ENCODE peak calls at places on chromosomes 6 and 20, in eight cellular contexts. One of them, this sample, is unnamed.

GRCh38 chr6:99589290-99589672 is 17.4 kb upstream of the PRDM13 start:
- DNase-seq in activated T-cell treated with anti-CD3 and anti-CD28 coated beads for 4 hours: no peak
- DNase-seq in ovary: no peak
- DNase-seq in AG04450: no peak
- DNase-seq in nucleus accumbens: no peak
- DNase-seq in activated CD4-positive, alpha-beta T cell treated with anti-CD3 and anti-CD28 coated beads, Interleukin-2, amount 50 U/mL, for 1 hour: no peak
- DNase-seq in HFFc6: no peak
- DNase-seq in LoVo: no peak
- DNase-seq in this sample: peak; percentile 29

GRCh38 chr20:10731190-10731955 is 57.6 kb upstream of the JAG1 start:
- DNase-seq in activated T-cell treated with anti-CD3 and anti-CD28 coated beads for 4 hours: no peak
- DNase-seq in ovary: no peak
- DNase-seq in AG04450: no peak
- DNase-seq in nucleus accumbens: no peak
- DNase-seq in activated CD4-positive, alpha-beta T cell treated with anti-CD3 and anti-CD28 coated beads, Interleukin-2, amount 50 U/mL, for 1 hour: no peak
- DNase-seq in HFFc6: no peak
- DNase-seq in LoVo: no peak
- DNase-seq in this sample: peak; percentile 25

GRCh38 chr6:81749704-81750103 is 2.8 kb downstream of the TENT5A start:
- DNase-seq in activated T-cell treated with anti-CD3 and anti-CD28 coated beads for 4 hours: no peak
- DNase-seq in ovary: no peak
- DNase-seq in AG04450: no peak
- DNase-seq in nucleus accumbens: no peak
- DNase-seq in activated CD4-positive, alpha-beta T cell treated with anti-CD3 and anti-CD28 coated beads, Interleukin-2, amount 50 U/mL, for 1 hour: no peak
- DNase-seq in HFFc6: peak; percentile 16
- DNase-seq in LoVo: no peak
- DNase-seq in this sample: peak; percentile 19

GRCh38 chr6:40894962-40895799 is 143.8 kb downstream of the UNC5CL start:
- DNase-seq in activated T-cell treated with anti-CD3 and anti-CD28 coated beads for 4 hours: no peak
- DNase-seq in ovary: peak; percentile 57
- DNase-seq in AG04450: peak; percentile 18
- DNase-seq in nucleus accumbens: peak; percentile 2
- DNase-seq in activated CD4-positive, alpha-beta T cell treated with anti-CD3 and anti-CD28 coated beads, Interleukin-2, amount 50 U/mL, for 1 hour: no peak
- DNase-seq in HFFc6: peak; percentile 64
- DNase-seq in LoVo: peak; percentile 24
- DNase-seq in this sample: peak; percentile 79

GRCh38 chr6:16129623-16130243 is 847 bp downstream of the MYLIP start:
- DNase-seq in activated T-cell treated with anti-CD3 and anti-CD28 coated beads for 4 hours: no peak
- DNase-seq in ovary: peak; percentile 35
- DNase-seq in AG04450: no peak
- DNase-seq in nucleus accumbens: peak; percentile 68
- DNase-seq in activated CD4-positive, alpha-beta T cell treated with anti-CD3 and anti-CD28 coated beads, Interleukin-2, amount 50 U/mL, for 1 hour: no peak
- DNase-seq in HFFc6: no peak
- DNase-seq in LoVo: peak; percentile 8
- DNase-seq in this sample: no peak

GRCh38 chr6:87975561-87975960 is 72.1 kb upstream of the SPACA1 start:
- DNase-seq in activated T-cell treated with anti-CD3 and anti-CD28 coated beads for 4 hours: no peak
- DNase-seq in ovary: no peak
- DNase-seq in AG04450: no peak
- DNase-seq in nucleus accumbens: no peak
- DNase-seq in activated CD4-positive, alpha-beta T cell treated with anti-CD3 and anti-CD28 coated beads, Interleukin-2, amount 50 U/mL, for 1 hour: no peak
- DNase-seq in HFFc6: no peak
- DNase-seq in LoVo: no peak
- DNase-seq in this sample: no peak

GRCh38 chr20:59078231-59078630 is 35.6 kb upstream of the PRELID3B start:
- DNase-seq in activated T-cell treated with anti-CD3 and anti-CD28 coated beads for 4 hours: no peak
- DNase-seq in ovary: no peak
- DNase-seq in AG04450: no peak
- DNase-seq in nucleus accumbens: no peak
- DNase-seq in activated CD4-positive, alpha-beta T cell treated with anti-CD3 and anti-CD28 coated beads, Interleukin-2, amount 50 U/mL, for 1 hour: no peak
- DNase-seq in HFFc6: no peak
- DNase-seq in LoVo: no peak
- DNase-seq in this sample: no peak

GRCh38 chr6:3500262-3501001 is 43.6 kb upstream of the SLC22A23 start:
- DNase-seq in activated T-cell treated with anti-CD3 and anti-CD28 coated beads for 4 hours: no peak
- DNase-seq in ovary: no peak
- DNase-seq in AG04450: no peak
- DNase-seq in nucleus accumbens: no peak
- DNase-seq in activated CD4-positive, alpha-beta T cell treated with anti-CD3 and anti-CD28 coated beads, Interleukin-2, amount 50 U/mL, for 1 hour: no peak
- DNase-seq in HFFc6: peak; percentile 63
- DNase-seq in LoVo: peak; percentile 75
- DNase-seq in this sample: no peak

GRCh38 chr6:121890307-121890910 is 455.0 kb downstream of the GJA1 start:
- DNase-seq in activated T-cell treated with anti-CD3 and anti-CD28 coated beads for 4 hours: no peak
- DNase-seq in ovary: no peak
- DNase-seq in AG04450: no peak
- DNase-seq in nucleus accumbens: no peak
- DNase-seq in activated CD4-positive, alpha-beta T cell treated with anti-CD3 and anti-CD28 coated beads, Interleukin-2, amount 50 U/mL, for 1 hour: no peak
- DNase-seq in HFFc6: no peak
- DNase-seq in LoVo: no peak
- DNase-seq in this sample: no peak

GRCh38 chr6:97094376-97094775 is 169.8 kb downstream of the KLHL32 start:
- DNase-seq in activated T-cell treated with anti-CD3 and anti-CD28 coated beads for 4 hours: no peak
- DNase-seq in ovary: no peak
- DNase-seq in AG04450: no peak
- DNase-seq in nucleus accumbens: no peak
- DNase-seq in activated CD4-positive, alpha-beta T cell treated with anti-CD3 and anti-CD28 coated beads, Interleukin-2, amount 50 U/mL, for 1 hour: no peak
- DNase-seq in HFFc6: no peak
- DNase-seq in LoVo: no peak
- DNase-seq in this sample: no peak

GRCh38 chr6:123589973-123590372 is 46.8 kb downstream of the TRDN start:
- DNase-seq in activated T-cell treated with anti-CD3 and anti-CD28 coated beads for 4 hours: no peak
- DNase-seq in ovary: no peak
- DNase-seq in AG04450: no peak
- DNase-seq in nucleus accumbens: no peak
- DNase-seq in activated CD4-positive, alpha-beta T cell treated with anti-CD3 and anti-CD28 coated beads, Interleukin-2, amount 50 U/mL, for 1 hour: no peak
- DNase-seq in HFFc6: no peak
- DNase-seq in LoVo: no peak
- DNase-seq in this sample: no peak

GRCh38 chr6:105459049-105459448 is 56.2 kb upstream of the PREP start:
- DNase-seq in activated T-cell treated with anti-CD3 and anti-CD28 coated beads for 4 hours: no peak
- DNase-seq in ovary: no peak
- DNase-seq in AG04450: no peak
- DNase-seq in nucleus accumbens: no peak
- DNase-seq in activated CD4-positive, alpha-beta T cell treated with anti-CD3 and anti-CD28 coated beads, Interleukin-2, amount 50 U/mL, for 1 hour: no peak
- DNase-seq in HFFc6: no peak
- DNase-seq in LoVo: no peak
- DNase-seq in this sample: no peak

GRCh38 chr6:34970962-34971361 is 81.9 kb downstream of the ANKS1A start:
- DNase-seq in activated T-cell treated with anti-CD3 and anti-CD28 coated beads for 4 hours: no peak
- DNase-seq in ovary: no peak
- DNase-seq in AG04450: peak; percentile 68
- DNase-seq in nucleus accumbens: no peak
- DNase-seq in activated CD4-positive, alpha-beta T cell treated with anti-CD3 and anti-CD28 coated beads, Interleukin-2, amount 50 U/mL, for 1 hour: no peak
- DNase-seq in HFFc6: peak; percentile 72
- DNase-seq in LoVo: no peak
- DNase-seq in this sample: peak; percentile 40

GRCh38 chr20:61694666-61695065 is 371.0 kb downstream of the TAF4 start:
- DNase-seq in activated T-cell treated with anti-CD3 and anti-CD28 coated beads for 4 hours: no peak
- DNase-seq in ovary: no peak
- DNase-seq in AG04450: no peak
- DNase-seq in nucleus accumbens: no peak
- DNase-seq in activated CD4-positive, alpha-beta T cell treated with anti-CD3 and anti-CD28 coated beads, Interleukin-2, amount 50 U/mL, for 1 hour: no peak
- DNase-seq in HFFc6: no peak
- DNase-seq in LoVo: no peak
- DNase-seq in this sample: no peak

GRCh38 chr20:57048027-57048869 is 218.2 kb downstream of the BMP7 start:
- DNase-seq in activated T-cell treated with anti-CD3 and anti-CD28 coated beads for 4 hours: no peak
- DNase-seq in ovary: no peak
- DNase-seq in AG04450: no peak
- DNase-seq in nucleus accumbens: no peak
- DNase-seq in activated CD4-positive, alpha-beta T cell treated with anti-CD3 and anti-CD28 coated beads, Interleukin-2, amount 50 U/mL, for 1 hour: no peak
- DNase-seq in HFFc6: peak; percentile 25
- DNase-seq in LoVo: no peak
- DNase-seq in this sample: peak; percentile 53

GRCh38 chr20:766906-767305 is 1.4 kb downstream of the SLC52A3 start:
- DNase-seq in activated T-cell treated with anti-CD3 and anti-CD28 coated beads for 4 hours: no peak
- DNase-seq in ovary: no peak
- DNase-seq in AG04450: no peak
- DNase-seq in nucleus accumbens: no peak
- DNase-seq in activated CD4-positive, alpha-beta T cell treated with anti-CD3 and anti-CD28 coated beads, Interleukin-2, amount 50 U/mL, for 1 hour: no peak
- DNase-seq in HFFc6: no peak
- DNase-seq in LoVo: no peak
- DNase-seq in this sample: no peak

GRCh38 chr6:16769986-16770376 is 8.7 kb upstream of the ATXN1 start:
- DNase-seq in activated T-cell treated with anti-CD3 and anti-CD28 coated beads for 4 hours: no peak
- DNase-seq in ovary: no peak
- DNase-seq in AG04450: peak; percentile 65
- DNase-seq in nucleus accumbens: no peak
- DNase-seq in activated CD4-positive, alpha-beta T cell treated with anti-CD3 and anti-CD28 coated beads, Interleukin-2, amount 50 U/mL, for 1 hour: no peak
- DNase-seq in HFFc6: peak; percentile 84
- DNase-seq in LoVo: no peak
- DNase-seq in this sample: peak; percentile 56

GRCh38 chr6:85192186-85192585 is 257.7 kb upstream of the NT5E start:
- DNase-seq in activated T-cell treated with anti-CD3 and anti-CD28 coated beads for 4 hours: no peak
- DNase-seq in ovary: no peak
- DNase-seq in AG04450: no peak
- DNase-seq in nucleus accumbens: no peak
- DNase-seq in activated CD4-positive, alpha-beta T cell treated with anti-CD3 and anti-CD28 coated beads, Interleukin-2, amount 50 U/mL, for 1 hour: no peak
- DNase-seq in HFFc6: peak; percentile 27
- DNase-seq in LoVo: no peak
- DNase-seq in this sample: no peak

GRCh38 chr6:48826884-48827701 is 636.0 kb downstream of the MMUT start:
- DNase-seq in activated T-cell treated with anti-CD3 and anti-CD28 coated beads for 4 hours: no peak
- DNase-seq in ovary: no peak
- DNase-seq in AG04450: peak; percentile 67
- DNase-seq in nucleus accumbens: peak; percentile 23
- DNase-seq in activated CD4-positive, alpha-beta T cell treated with anti-CD3 and anti-CD28 coated beads, Interleukin-2, amount 50 U/mL, for 1 hour: no peak
- DNase-seq in HFFc6: peak; percentile 99
- DNase-seq in LoVo: peak; percentile 93
- DNase-seq in this sample: peak; percentile 58

GRCh38 chr6:41644297-41644879 is 6.1 kb downstream of the MDFI start:
- DNase-seq in activated T-cell treated with anti-CD3 and anti-CD28 coated beads for 4 hours: no peak
- DNase-seq in ovary: no peak
- DNase-seq in AG04450: no peak
- DNase-seq in nucleus accumbens: no peak
- DNase-seq in activated CD4-positive, alpha-beta T cell treated with anti-CD3 and anti-CD28 coated beads, Interleukin-2, amount 50 U/mL, for 1 hour: no peak
- DNase-seq in HFFc6: no peak
- DNase-seq in LoVo: no peak
- DNase-seq in this sample: no peak

GRCh38 chr6:16964553-16965499 is 137.0 kb upstream of the STMND1 start:
- DNase-seq in activated T-cell treated with anti-CD3 and anti-CD28 coated beads for 4 hours: peak; percentile 41
- DNase-seq in ovary: peak; percentile 22
- DNase-seq in AG04450: peak; percentile 29
- DNase-seq in nucleus accumbens: peak; percentile 75
- DNase-seq in activated CD4-positive, alpha-beta T cell treated with anti-CD3 and anti-CD28 coated beads, Interleukin-2, amount 50 U/mL, for 1 hour: peak; percentile 57
- DNase-seq in HFFc6: peak; percentile 80
- DNase-seq in LoVo: peak; percentile 60
- DNase-seq in this sample: peak; percentile 55

GRCh38 chr6:12890171-12890790 is 173.7 kb downstream of the PHACTR1 start:
- DNase-seq in activated T-cell treated with anti-CD3 and anti-CD28 coated beads for 4 hours: no peak
- DNase-seq in ovary: no peak
- DNase-seq in AG04450: no peak
- DNase-seq in nucleus accumbens: no peak
- DNase-seq in activated CD4-positive, alpha-beta T cell treated with anti-CD3 and anti-CD28 coated beads, Interleukin-2, amount 50 U/mL, for 1 hour: no peak
- DNase-seq in HFFc6: no peak
- DNase-seq in LoVo: no peak
- DNase-seq in this sample: peak; percentile 9

GRCh38 chr20:57892471-57892870 is 182.7 kb upstream of the PMEPA1 start:
- DNase-seq in activated T-cell treated with anti-CD3 and anti-CD28 coated beads for 4 hours: no peak
- DNase-seq in ovary: no peak
- DNase-seq in AG04450: no peak
- DNase-seq in nucleus accumbens: no peak
- DNase-seq in activated CD4-positive, alpha-beta T cell treated with anti-CD3 and anti-CD28 coated beads, Interleukin-2, amount 50 U/mL, for 1 hour: no peak
- DNase-seq in HFFc6: no peak
- DNase-seq in LoVo: no peak
- DNase-seq in this sample: no peak

GRCh38 chr6:55696501-55696900 is 117.5 kb upstream of the HMGCLL1 start:
- DNase-seq in activated T-cell treated with anti-CD3 and anti-CD28 coated beads for 4 hours: no peak
- DNase-seq in ovary: no peak
- DNase-seq in AG04450: no peak
- DNase-seq in nucleus accumbens: no peak
- DNase-seq in activated CD4-positive, alpha-beta T cell treated with anti-CD3 and anti-CD28 coated beads, Interleukin-2, amount 50 U/mL, for 1 hour: no peak
- DNase-seq in HFFc6: no peak
- DNase-seq in LoVo: no peak
- DNase-seq in this sample: no peak

GRCh38 chr20:21099653-21100589 is 6.2 kb downstream of the LINC00237 start:
- DNase-seq in activated T-cell treated with anti-CD3 and anti-CD28 coated beads for 4 hours: peak; percentile 14
- DNase-seq in ovary: no peak
- DNase-seq in AG04450: no peak
- DNase-seq in nucleus accumbens: no peak
- DNase-seq in activated CD4-positive, alpha-beta T cell treated with anti-CD3 and anti-CD28 coated beads, Interleukin-2, amount 50 U/mL, for 1 hour: no peak
- DNase-seq in HFFc6: no peak
- DNase-seq in LoVo: peak; percentile 81
- DNase-seq in this sample: peak; percentile 8

GRCh38 chr6:170202416-170203135 is 88.3 kb downstream of the DLL1 start:
- DNase-seq in activated T-cell treated with anti-CD3 and anti-CD28 coated beads for 4 hours: no peak
- DNase-seq in ovary: no peak
- DNase-seq in AG04450: no peak
- DNase-seq in nucleus accumbens: no peak
- DNase-seq in activated CD4-positive, alpha-beta T cell treated with anti-CD3 and anti-CD28 coated beads, Interleukin-2, amount 50 U/mL, for 1 hour: no peak
- DNase-seq in HFFc6: no peak
- DNase-seq in LoVo: no peak
- DNase-seq in this sample: no peak

GRCh38 chr20:40197744-40198143 is 491.3 kb downstream of the MAFB start:
- DNase-seq in activated T-cell treated with anti-CD3 and anti-CD28 coated beads for 4 hours: no peak
- DNase-seq in ovary: no peak
- DNase-seq in AG04450: no peak
- DNase-seq in nucleus accumbens: no peak
- DNase-seq in activated CD4-positive, alpha-beta T cell treated with anti-CD3 and anti-CD28 coated beads, Interleukin-2, amount 50 U/mL, for 1 hour: no peak
- DNase-seq in HFFc6: no peak
- DNase-seq in LoVo: no peak
- DNase-seq in this sample: no peak

GRCh38 chr6:41505084-41506049 is 40.8 kb upstream of the FOXP4 start:
- DNase-seq in activated T-cell treated with anti-CD3 and anti-CD28 coated beads for 4 hours: no peak
- DNase-seq in ovary: peak; percentile 90
- DNase-seq in AG04450: peak; percentile 66
- DNase-seq in nucleus accumbens: peak; percentile 66
- DNase-seq in activated CD4-positive, alpha-beta T cell treated with anti-CD3 and anti-CD28 coated beads, Interleukin-2, amount 50 U/mL, for 1 hour: no peak
- DNase-seq in HFFc6: no peak
- DNase-seq in LoVo: no peak
- DNase-seq in this sample: peak; percentile 88

GRCh38 chr20:59831024-59831900 is 102.2 kb downstream of the SYCP2 start:
- DNase-seq in activated T-cell treated with anti-CD3 and anti-CD28 coated beads for 4 hours: no peak
- DNase-seq in ovary: no peak
- DNase-seq in AG04450: no peak
- DNase-seq in nucleus accumbens: no peak
- DNase-seq in activated CD4-positive, alpha-beta T cell treated with anti-CD3 and anti-CD28 coated beads, Interleukin-2, amount 50 U/mL, for 1 hour: no peak
- DNase-seq in HFFc6: no peak
- DNase-seq in LoVo: peak; percentile 12
- DNase-seq in this sample: no peak

This sample was measured in AG08396.